ENCODE peak calls at places on chromosomes 16 and 17, in nine cellular contexts. Q is Karpas-422, W is RWPE1, J is fibroblast of lung, K is DMS153, N is ACHN, B is Ammon's horn, F is BE2C, S is mesendoderm. U is an unnamed sample.

GRCh38 chr16:80319181-80319580 is 221.6 kb upstream of the DYNLRB2 start:
- DNase-seq in F (no peak), Q (peak), N (peak), W (no peak), J (no peak), S (peak), B (no peak), K (no peak), U (no peak)

GRCh38 chr16:75219088-75219487 is 300 bp downstream of the CTRB1 start:
- DNase-seq in F (no peak), J (no peak), K (no peak), W (no peak), Q (no peak), B (no peak), S (no peak), N (no peak), U (no peak)

GRCh38 chr17:17819561-17819995 is 17.2 kb downstream of the SREBF1 start:
- DNase-seq in B (peak), J (peak), Q (peak), F (peak), K (no peak), W (peak), N (peak), S (peak), U (peak)

GRCh38 chr17:45868276-45868675 is 23.6 kb downstream of the SPPL2C start:
- DNase-seq in J (no peak), N (no peak), W (no peak), B (no peak), Q (no peak), F (no peak), S (no peak), K (no peak), U (no peak)

GRCh38 chr16:4500283-4500682 is 24.1 kb downstream of the HMOX2 start:
- DNase-seq in B (peak), W (peak), Q (no peak), K (no peak), N (peak), J (peak), F (no peak), S (peak), U (no peak)

GRCh38 chr16:15509051-15509592 is 74.7 kb downstream of the BMERB1 start:
- DNase-seq in J (peak), F (no peak), N (no peak), B (peak), K (no peak), S (peak), Q (no peak), W (no peak), U (no peak)

GRCh38 chr16:27320261-27321012 is 6.7 kb downstream of the IL4R start:
- DNase-seq in B (no peak), S (no peak), N (no peak), J (no peak), K (no peak), F (no peak), W (no peak), Q (no peak), U (no peak)

GRCh38 chr17:69047368-69048263 is 13.1 kb downstream of the ABCA9 start:
- DNase-seq in S (peak), W (peak), Q (no peak), J (peak), B (peak), N (no peak), K (peak), F (no peak), U (no peak)

GRCh38 chr16:27243725-27244362 is 24.7 kb downstream of the NSMCE1 start:
- DNase-seq in K (no peak), F (no peak), B (no peak), S (no peak), W (no peak), N (no peak), J (no peak), Q (no peak), U (no peak)

GRCh38 chr17:58352018-58352842 is at the start of gene SUPT4H1:
- DNase-seq in N (peak), F (peak), W (peak), B (peak), Q (peak), S (peak), K (peak), J (peak), U (peak)